ENCODE peak calls at places on chromosomes 7 and 10, in nine cellular contexts. H is IMR-90, C is heart left ventricle, T is transverse colon, A is ovary, L is body of pancreas, P is gastrocnemius medialis, X is upper lobe of left lung, M is endothelial cell of umbilical vein. J is an unnamed sample.

GRCh38 chr7:155550916-155551315 is 4.6 kb upstream of the CNPY1 start:
- DNase-seq in C (no peak), A (no peak), T (no peak), M (no peak), L (no peak), P (no peak), X (peak; percentile 68), H (no peak), J (no peak)

GRCh38 chr10:113683300-113683699 is 3.6 kb downstream of the CASP7 start:
- DNase-seq in M (no peak), A (no peak), T (no peak), X (no peak), L (no peak), C (no peak), P (no peak), H (no peak), J (no peak)

GRCh38 chr7:11343136-11343535 is 369.5 kb downstream of the PHF14 start:
- DNase-seq in P (no peak), T (no peak), A (no peak), C (no peak), L (no peak), X (no peak), H (no peak), M (no peak), J (no peak)

GRCh38 chr10:44913312-44914079 is 2.4 kb downstream of the TMEM72 start:
- DNase-seq in C (no peak), M (no peak), L (no peak), X (no peak), P (no peak), H (no peak), T (no peak), A (no peak), J (no peak)

GRCh38 chr10:70685461-70685911 is 13.2 kb downstream of the ADAMTS14 start:
- DNase-seq in X (no peak), P (no peak), T (no peak), A (no peak), L (no peak), C (no peak), M (no peak), H (no peak), J (no peak)

GRCh38 chr7:2525161-2525930 is 5.8 kb downstream of the LFNG start:
- DNase-seq in X (peak; percentile 86), A (no peak), L (peak; percentile 73), M (no peak), C (no peak), P (no peak), H (no peak), T (peak; percentile 41), J (no peak)

GRCh38 chr7:87231243-87231642 is 11.7 kb upstream of the TMEM243 start:
- DNase-seq in T (no peak), L (peak; percentile 83), M (no peak), X (peak; percentile 43), H (no peak), P (no peak), A (no peak), C (peak; percentile 31), J (no peak)

GRCh38 chr7:97298561-97298960 is 181.1 kb downstream of the SDHAF3 start:
- DNase-seq in P (no peak), H (no peak), A (no peak), M (no peak), L (no peak), X (no peak), C (no peak), T (no peak), J (no peak)

GRCh38 chr7:83876593-83876992 is 227.7 kb upstream of the SEMA3E start:
- DNase-seq in T (no peak), A (no peak), H (peak; percentile 7), M (no peak), P (no peak), C (no peak), X (no peak), L (no peak), J (no peak)

GRCh38 chr7:30179016-30179436 is 44.2 kb downstream of the MTURN start:
- DNase-seq in H (no peak), P (no peak), T (no peak), C (no peak), X (no peak), M (no peak), A (no peak), L (no peak), J (peak; percentile 21)

GRCh38 chr10:121535381-121535780 is 62.9 kb downstream of the FGFR2 start:
- DNase-seq in X (no peak), C (no peak), A (no peak), T (no peak), H (no peak), L (no peak), P (no peak), M (no peak), J (no peak)

GRCh38 chr10:9331583-9332008 is 1277.1 kb downstream of the GATA3 start:
- DNase-seq in C (no peak), P (no peak), H (peak; percentile 65), M (peak; percentile 62), X (no peak), T (no peak), A (no peak), L (no peak), J (no peak)

GRCh38 chr7:158685727-158686126 is 18.9 kb downstream of the NCAPG2 start:
- DNase-seq in T (no peak), H (peak; percentile 33), M (no peak), A (no peak), X (no peak), C (no peak), L (no peak), P (no peak), J (no peak)

GRCh38 chr7:130932667-130933432 is 198.8 kb upstream of the KLF14 start:
- DNase-seq in L (no peak), M (no peak), X (no peak), C (no peak), A (no peak), P (no peak), H (no peak), T (no peak), J (no peak)
- H3K4me1 ChIP-seq in L (peaks cover 18% of the 10 kb centered on the region), M (peaks cover 6% of the 10 kb centered on the region), X (peaks cover 34% of the 10 kb centered on the region), C (peaks cover 3% of the 10 kb centered on the region), A (peaks cover 17% of the 10 kb centered on the region), P (peaks cover 99% of the 10 kb centered on the region), H (peaks cover 8% of the 10 kb centered on the region), T (peaks cover 32% of the 10 kb centered on the region), J (peaks cover 11% of the 10 kb centered on the region)

DNA sequence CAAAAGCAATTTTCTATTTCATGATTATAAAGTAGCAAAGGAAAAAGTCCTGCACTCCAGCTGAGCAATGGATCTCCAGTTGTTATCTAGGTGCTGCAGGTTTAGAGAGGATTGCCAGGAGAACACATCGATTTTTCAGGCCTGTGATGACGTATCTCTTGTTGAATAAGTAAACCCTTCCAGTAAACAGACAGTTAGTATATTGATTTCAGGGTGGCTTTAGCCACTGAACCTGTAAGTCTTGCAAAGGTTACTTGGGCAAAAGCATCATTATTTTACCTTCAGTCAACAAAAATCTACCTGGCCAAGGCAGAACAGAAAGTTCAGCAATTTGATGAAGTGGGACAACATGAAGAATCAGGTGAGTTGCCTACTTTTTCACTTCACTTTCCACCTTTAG is 12.3 kb downstream of the EGFR start:
- DNase-seq in L (peak; percentile 56), X (no peak), C (no peak), T (no peak), A (no peak), M (no peak), H (no peak), P (no peak), J (no peak)
- TF ChIP-seq POLR2A in L (no peak), X (no peak), C (no peak), T (no peak), A (no peak), M (no peak), H (no peak), P (no peak), J (no peak)

GRCh38 chr10:28207799-28208198 is 95.1 kb downstream of the MPP7 start:
- DNase-seq in X (no peak), T (no peak), A (no peak), L (no peak), M (no peak), P (no peak), H (no peak), C (no peak), J (no peak)
- H3K4me1 ChIP-seq in X (no peaks in the 10 kb centered on the region), T (no peaks in the 10 kb centered on the region), A (no peaks in the 10 kb centered on the region), L (no peaks in the 10 kb centered on the region), M (no peaks in the 10 kb centered on the region), P (peaks cover 6% of the 10 kb centered on the region), H (peaks cover 3% of the 10 kb centered on the region), C (no peaks in the 10 kb centered on the region), J (no peaks in the 10 kb centered on the region)

DNA sequence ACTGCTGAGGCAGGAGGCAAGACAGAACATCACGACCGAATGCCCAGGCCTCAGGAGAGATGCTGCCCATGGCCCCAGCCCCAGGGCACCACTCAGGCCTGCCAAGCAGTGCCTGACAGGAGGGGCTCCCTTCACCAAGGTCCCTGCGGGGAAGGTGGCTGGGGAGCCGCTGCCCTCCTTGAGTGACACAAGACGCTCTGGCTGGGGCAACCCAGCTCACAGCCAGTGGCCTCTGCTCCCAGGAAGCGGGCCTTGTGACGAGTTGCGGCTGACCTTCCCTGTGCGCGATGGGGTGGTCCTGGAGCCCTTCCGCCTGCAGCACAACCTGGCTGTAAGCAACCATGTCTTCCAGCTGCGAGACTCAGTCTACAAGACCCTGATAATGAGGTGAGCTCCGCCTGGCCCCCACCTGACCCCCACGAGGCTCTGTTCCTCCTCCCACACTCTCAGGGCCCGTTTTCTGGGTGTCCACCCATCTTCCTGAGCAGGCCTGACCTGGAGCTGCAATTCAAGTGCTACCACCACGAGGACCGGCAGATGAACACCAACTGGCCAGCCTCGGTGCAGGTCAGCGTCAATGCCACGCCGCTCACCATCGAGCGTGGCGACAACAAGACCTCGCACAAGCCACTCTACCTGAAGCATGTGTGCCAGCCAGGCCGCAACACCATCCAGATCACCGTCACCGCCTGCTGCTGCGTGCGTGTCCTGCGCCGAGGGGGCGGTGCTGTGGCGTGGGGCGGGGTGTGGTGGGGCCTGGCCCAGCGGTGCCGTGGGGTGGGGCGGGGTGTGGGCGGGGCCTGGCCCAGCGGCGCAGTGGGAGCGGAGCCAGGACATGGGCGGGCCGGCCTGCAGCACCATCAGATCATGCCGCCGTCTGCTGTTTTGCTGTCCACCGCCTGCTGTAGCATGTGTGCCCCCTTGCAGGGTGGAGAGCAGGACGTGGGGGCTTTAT is 12.8 kb downstream of the ZMIZ2 start:
- DNase-seq in L (no peak), A (peak; percentile 68), M (no peak), X (peak; percentile 88), C (peak; percentile 69), H (no peak), T (peak; percentile 89), P (peak; percentile 48), J (peak; percentile 90)
- TF ChIP-seq POLR2A in L (no peak), A (no peak), M (no peak), X (no peak), C (no peak), H (no peak), T (no peak), P (no peak), J (no peak)

GRCh38 chr7:112428715-112429114 is 21.5 kb upstream of the IFRD1 start:
- DNase-seq in H (no peak), P (no peak), A (no peak), T (no peak), M (no peak), X (no peak), L (no peak), C (no peak), J (no peak)
- H3K4me1 ChIP-seq in H (no peaks in the 10 kb centered on the region), P (peaks cover 1% of the 10 kb centered on the region), A (no peaks in the 10 kb centered on the region), T (no peaks in the 10 kb centered on the region), M (peaks cover 1% of the 10 kb centered on the region), X (no peaks in the 10 kb centered on the region), L (peaks cover 9% of the 10 kb centered on the region), C (no peaks in the 10 kb centered on the region), J (no peaks in the 10 kb centered on the region)